ENCODE peak calls at places on chromosomes 5 and 9, in six cellular contexts. R is COR-L47; E is lower leg skin; C is activated naive CD4-positive, alpha-beta T cell; D is ecto neural progenitor cell; B is AG08395. F is an unnamed sample.
A peak's percentile ranks its signal among the peaks of the same experiment; 100 is the strongest.

GRCh38 chr5:137207023-137207760 is 291.9 kb downstream of the SPOCK1 start:
- DNase-seq in R (peak; percentile 51), E (no peak), C (no peak), D (no peak), B (no peak), F (no peak)

GRCh38 chr9:7433508-7434292 is 365.9 kb downstream of the DMAC1 start:
- DNase-seq in R (no peak), E (no peak), C (no peak), D (no peak), B (no peak), F (no peak)

GRCh38 chr5:54601832-54602231 is 84.3 kb downstream of the SNX18 start:
- DNase-seq in R (no peak), E (no peak), C (no peak), D (no peak), B (no peak), F (no peak)

GRCh38 chr5:1406681-1407640 is 38.3 kb downstream of the SLC6A3 start:
- DNase-seq in R (no peak), E (no peak), C (no peak), D (no peak), B (no peak), F (no peak)

GRCh38 chr5:127229185-127229889 is 61.3 kb upstream of the MEGF10 start:
- DNase-seq in R (peak; percentile 5), E (peak; percentile 89), C (peak; percentile 60), D (peak; percentile 69), B (peak; percentile 41), F (no peak)

GRCh38 chr9:5843450-5844249 is 10.7 kb upstream of the ERMP1 start:
- DNase-seq in R (peak; percentile 75), E (no peak), C (no peak), D (no peak), B (peak; percentile 12), F (no peak)

GRCh38 chr9:112705773-112706427 is 12.0 kb downstream of the INIP start:
- DNase-seq in R (peak; percentile 16), E (no peak), C (no peak), D (peak; percentile 48), B (peak; percentile 21), F (no peak)

GRCh38 chr5:56693220-56693579 is 122.1 kb upstream of the MAP3K1 start:
- DNase-seq in R (no peak), E (no peak), C (no peak), D (no peak), B (no peak), F (no peak)

GRCh38 chr5:5979362-5979760 is 399.0 kb downstream of the MED10 start:
- DNase-seq in R (no peak), E (no peak), C (no peak), D (no peak), B (no peak), F (no peak)

GRCh38 chr9:136058152-136058483 is 37.0 kb downstream of the NACC2 start:
- DNase-seq in R (no peak), E (peak; percentile 74), C (no peak), D (peak; percentile 42), B (no peak), F (no peak)

GRCh38 chr5:168714046-168714445 is 134.9 kb upstream of the PANK3 start:
- DNase-seq in R (no peak), E (peak; percentile 66), C (no peak), D (peak; percentile 10), B (peak; percentile 20), F (no peak)

GRCh38 chr9:107890921-107891465 is 401.4 kb upstream of the KLF4 start:
- DNase-seq in R (no peak), E (no peak), C (no peak), D (no peak), B (peak; percentile 35), F (no peak)

GRCh38 chr5:139388198-139388821 is 1.4 kb downstream of the MZB1 start:
- DNase-seq in R (no peak), E (peak; percentile 78), C (no peak), D (no peak), B (peak; percentile 58), F (no peak)

GRCh38 chr9:27162045-27162444 is 53.0 kb downstream of the TEK start:
- DNase-seq in R (no peak), E (no peak), C (no peak), D (no peak), B (peak; percentile 19), F (no peak)

GRCh38 chr9:34123682-34124081 is 2.8 kb downstream of the DCAF12 start:
- DNase-seq in R (no peak), E (no peak), C (no peak), D (no peak), B (no peak), F (no peak)

GRCh38 chr9:126398403-126399058 is 71.9 kb downstream of the MVB12B start:
- DNase-seq in R (peak; percentile 30), E (peak; percentile 98), C (peak; percentile 52), D (peak; percentile 90), B (peak; percentile 83), F (no peak)

GRCh38 chr9:22169732-22170131 is 160.6 kb upstream of the CDKN2B start:
- DNase-seq in R (no peak), E (no peak), C (no peak), D (no peak), B (no peak), F (no peak)

GRCh38 chr9:129569506-129570449 is 51.1 kb downstream of the C9orf50 start:
- DNase-seq in R (no peak), E (no peak), C (no peak), D (no peak), B (no peak), F (no peak)

GRCh38 chr5:68288756-68289134 is 73.2 kb downstream of the PIK3R1 start:
- DNase-seq in R (no peak), E (no peak), C (no peak), D (peak; percentile 50), B (no peak), F (no peak)

GRCh38 chr5:16656561-16657191 is 39.9 kb upstream of the RETREG1 start:
- DNase-seq in R (no peak), E (peak; percentile 71), C (no peak), D (no peak), B (peak; percentile 35), F (no peak)

GRCh38 chr9:109493648-109494047 is 4.5 kb downstream of the PTPN3 start:
- DNase-seq in R (no peak), E (no peak), C (no peak), D (no peak), B (no peak), F (no peak)

GRCh38 chr5:127958421-127959011 is 125.0 kb upstream of the SLC12A2 start:
- DNase-seq in R (peak; percentile 6), E (no peak), C (no peak), D (no peak), B (no peak), F (no peak)

F was measured in esophagus squamous epithelium.